ENCODE peak calls at places on chromosomes 7 and 10, in six cellular contexts. P, H, O, N, V and F are unnamed samples.

GRCh38 chr7:2632717-2633537 is 1.1 kb downstream of the TTYH3 start:
- DNase-seq in P (no peak), H (peak; percentile 59), O (peak; percentile 82), N (peak; percentile 73), V (peak; percentile 75), F (peak; percentile 44)

GRCh38 chr7:23234569-23235296 is 11.8 kb upstream of the GPNMB start:
- DNase-seq in P (no peak), H (peak; percentile 75), O (no peak), N (no peak), V (no peak), F (no peak)

GRCh38 chr7:129225206-129225930 is 538 bp downstream of the AHCYL2 start:
- DNase-seq in P (peak; percentile 39), H (peak; percentile 51), O (peak; percentile 68), N (peak; percentile 49), V (peak; percentile 42), F (no peak)

GRCh38 chr10:83542774-83543291 is 596.5 kb upstream of the GHITM start:
- DNase-seq in P (no peak), H (no peak), O (no peak), N (no peak), V (peak; percentile 6), F (no peak)

GRCh38 chr7:113622796-113623195 is 296.0 kb downstream of the PPP1R3A start:
- DNase-seq in P (no peak), H (no peak), O (no peak), N (no peak), V (no peak), F (no peak)

GRCh38 chr7:137080516-137081203 is 212.2 kb downstream of the CHRM2 start:
- DNase-seq in P (no peak), H (peak; percentile 10), O (no peak), N (no peak), V (no peak), F (no peak)

GRCh38 chr10:31961675-31962074 is 33.0 kb upstream of the ARHGAP12 start:
- DNase-seq in P (no peak), H (peak; percentile 15), O (no peak), N (no peak), V (peak; percentile 25), F (no peak)

GRCh38 chr7:148991536-148991935 is 36.8 kb downstream of the PDIA4 start:
- DNase-seq in P (no peak), H (no peak), O (no peak), N (no peak), V (no peak), F (no peak)

DNA sequence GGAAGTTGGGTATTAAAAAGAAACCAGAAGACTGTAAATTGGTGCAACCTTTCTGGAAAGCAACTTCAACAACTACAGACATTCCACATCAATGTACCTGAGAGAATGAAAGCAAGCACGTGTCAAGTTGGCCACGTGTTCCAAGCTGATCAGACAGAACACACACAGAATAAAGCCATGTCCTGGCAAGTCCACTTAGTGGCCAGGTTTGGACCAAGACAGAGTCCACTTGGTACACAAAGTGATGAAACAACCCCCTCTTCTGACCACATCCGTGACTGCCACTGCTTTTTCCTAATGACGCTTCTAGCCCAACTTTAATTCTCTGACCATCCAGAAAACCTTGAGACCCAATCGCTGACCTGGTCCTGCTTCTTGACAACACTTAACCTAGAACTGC is 109.4 kb downstream of the ABLIM1 start:
- DNase-seq in P (peak; percentile 16), H (no peak), O (peak; percentile 66), N (peak; percentile 51), V (peak; percentile 81), F (no peak)
- TF ChIP-seq CTCF in P (peak; percentile 61), H (peak; percentile 57), O (peak; percentile 78), N (peak; percentile 22), V (peak; percentile 69), F (no peak)

DNA sequence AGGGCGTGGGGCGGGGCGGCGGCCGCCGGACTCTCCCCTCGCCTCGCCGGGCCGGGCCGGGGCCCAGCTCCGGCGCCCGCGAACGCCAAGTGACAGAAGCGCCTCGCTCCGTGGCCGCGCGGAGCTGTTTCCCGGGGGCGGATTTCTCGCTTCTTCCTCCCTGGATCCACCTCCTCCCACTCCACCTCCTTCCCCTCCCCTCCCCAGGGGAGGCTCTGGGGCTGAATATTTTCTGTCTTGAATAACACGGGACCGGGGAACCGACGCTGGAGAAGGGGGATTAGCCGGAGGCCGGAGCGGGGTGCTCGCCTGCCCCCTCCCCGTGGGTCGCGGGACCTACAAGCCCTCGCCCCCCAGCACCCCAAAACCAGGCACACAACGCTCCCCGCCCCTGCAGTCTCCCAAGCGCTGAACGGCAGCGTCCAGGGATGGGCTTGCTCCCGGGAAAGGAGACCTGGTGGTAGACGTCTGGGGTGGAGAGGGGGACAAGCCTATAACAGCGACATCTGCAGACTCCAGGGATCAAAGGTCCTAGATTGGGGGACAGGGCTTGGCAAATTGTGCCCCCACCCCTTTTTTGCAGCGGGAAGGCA is at the start of gene ARHGAP21:
- DNase-seq in P (peak; percentile 45), H (peak; percentile 70), O (peak; percentile 81), N (peak; percentile 46), V (peak; percentile 85), F (peak; percentile 32)
- TF ChIP-seq CTCF in P (peak; percentile 28), H (no peak), O (peak; percentile 16), N (no peak), V (peak; percentile 9), F (no peak)

DNA sequence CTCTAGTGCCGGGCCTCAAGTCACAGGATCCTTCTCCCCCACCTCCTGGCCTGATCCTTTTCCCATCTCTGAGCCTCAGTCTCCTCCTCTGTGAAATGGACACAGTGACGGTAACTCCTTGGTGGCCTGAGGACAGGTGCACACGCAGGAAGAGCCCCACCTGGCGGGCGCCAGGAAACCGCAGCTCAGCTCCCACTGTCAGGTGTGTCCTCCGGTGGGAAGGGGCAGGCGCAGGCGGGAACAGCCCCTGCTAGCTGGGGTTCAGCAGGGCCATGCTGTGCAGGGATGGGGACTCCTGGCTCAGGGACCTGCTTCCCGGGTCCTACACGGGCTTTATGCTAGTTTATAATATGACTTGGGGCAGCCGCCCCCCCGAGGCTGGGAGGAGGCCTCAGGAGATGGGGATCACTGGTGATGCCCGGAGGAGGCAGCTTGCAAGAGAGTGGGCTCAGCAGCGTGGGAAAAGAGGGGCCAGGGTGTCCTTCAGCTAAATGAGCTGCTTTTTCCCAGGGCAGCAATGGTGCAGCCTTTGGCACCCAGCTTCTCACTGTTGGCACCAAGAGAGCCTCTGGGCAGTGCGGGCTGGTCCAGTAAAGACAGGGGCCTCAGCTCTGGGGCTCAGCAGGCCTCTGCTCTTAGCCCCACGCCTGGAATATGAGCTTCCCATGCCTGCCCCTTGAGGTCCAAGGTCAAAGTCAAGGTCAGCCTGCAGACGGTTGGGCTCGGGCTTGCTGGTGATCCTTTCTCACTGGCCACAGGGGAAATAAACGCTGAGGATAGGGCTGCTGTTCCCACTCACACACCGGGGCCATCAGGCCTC is 68.0 kb upstream of the FAM20C start:
- DNase-seq in P (no peak), H (no peak), O (no peak), N (no peak), V (no peak), F (no peak)
- TF ChIP-seq CTCF in P (no peak), H (no peak), O (no peak), N (no peak), V (no peak), F (no peak)

GRCh38 chr10:114908896-114909295 is 29.1 kb upstream of the TRUB1 start:
- DNase-seq in P (no peak), H (no peak), O (no peak), N (no peak), V (no peak), F (no peak)

GRCh38 chr10:114899982-114900381 is 38.0 kb upstream of the TRUB1 start:
- DNase-seq in P (no peak), H (no peak), O (no peak), N (no peak), V (no peak), F (no peak)

GRCh38 chr10:114900658-114901057 is 37.3 kb upstream of the TRUB1 start:
- DNase-seq in P (no peak), H (no peak), O (no peak), N (no peak), V (no peak), F (no peak)

GRCh38 chr10:114902151-114902550 is 35.8 kb upstream of the TRUB1 start:
- DNase-seq in P (no peak), H (no peak), O (no peak), N (no peak), V (peak; percentile 21), F (no peak)

GRCh38 chr10:114905450-114905849 is 32.5 kb upstream of the TRUB1 start:
- DNase-seq in P (no peak), H (no peak), O (no peak), N (no peak), V (no peak), F (no peak)
- TF ChIP-seq CTCF in P (no peak), H (no peak), O (no peak), N (no peak), V (no peak), F (no peak)

GRCh38 chr10:103659674-103660363 is 166.3 kb downstream of the NEURL1 start:
- DNase-seq in P (no peak), H (peak; percentile 88), O (peak; percentile 76), N (peak; percentile 65), V (peak; percentile 93), F (peak; percentile 50)

GRCh38 chr10:103661198-103661950 is 167.9 kb downstream of the NEURL1 start:
- DNase-seq in P (peak; percentile 24), H (peak; percentile 84), O (peak; percentile 92), N (peak; percentile 43), V (peak; percentile 95), F (no peak)

GRCh38 chr10:103658049-103658577 is 164.6 kb downstream of the NEURL1 start:
- DNase-seq in P (no peak), H (no peak), O (no peak), N (no peak), V (peak; percentile 83), F (no peak)

GRCh38 chr10:103661951-103662405 is 168.5 kb downstream of the NEURL1 start:
- DNase-seq in P (no peak), H (no peak), O (no peak), N (no peak), V (no peak), F (no peak)

DNA sequence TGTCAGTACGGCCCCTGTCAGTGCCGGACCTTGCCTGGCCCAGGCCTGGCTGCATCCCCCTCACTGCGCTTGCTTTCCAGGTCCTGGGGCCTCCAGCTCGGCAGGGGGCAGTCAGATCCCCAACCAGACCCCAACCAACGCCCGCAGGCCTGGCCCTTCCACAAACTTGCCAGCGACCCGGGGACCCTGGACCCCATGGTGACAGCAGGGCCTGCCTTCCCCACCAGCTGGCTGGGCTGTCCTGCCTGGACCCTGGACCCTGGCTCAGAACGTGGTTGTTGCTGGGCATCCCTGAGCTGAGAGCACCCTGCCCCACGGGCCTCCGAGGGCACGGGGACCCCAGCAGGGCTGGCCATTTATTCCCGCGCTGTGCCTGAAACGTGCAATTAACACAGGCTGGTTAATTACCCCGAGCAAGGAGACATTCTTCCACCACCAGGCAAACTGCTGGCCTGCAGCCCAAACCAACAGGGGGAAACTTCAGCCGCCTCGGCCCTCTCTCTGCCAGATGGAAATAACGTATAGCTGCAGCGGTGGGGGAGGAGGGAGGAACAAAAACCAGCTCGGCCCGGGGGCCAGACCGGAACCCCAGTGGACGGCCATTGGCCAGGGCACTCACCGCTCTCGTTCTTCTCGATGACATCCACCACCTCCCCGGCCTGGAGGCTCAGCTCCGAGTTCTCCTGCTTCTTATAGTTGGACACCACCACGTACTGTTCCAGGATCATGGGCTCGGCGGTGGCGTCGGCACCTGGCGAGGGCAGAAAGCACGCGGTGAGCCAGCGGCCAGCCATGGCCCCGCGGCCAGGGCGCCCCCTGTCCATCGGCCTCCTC is 167.1 kb downstream of the NEURL1 start:
- DNase-seq in P (no peak), H (peak; percentile 68), O (peak; percentile 73), N (peak; percentile 50), V (peak; percentile 76), F (no peak)
- TF ChIP-seq CTCF in P (no peak), H (peak; percentile 4), O (no peak), N (no peak), V (no peak), F (no peak)

GRCh38 chr10:35480150-35480549 is 125.0 kb upstream of the GJD4 start:
- DNase-seq in P (no peak), H (no peak), O (no peak), N (no peak), V (no peak), F (no peak)
- TF ChIP-seq CTCF in P (no peak), H (no peak), O (no peak), N (no peak), V (no peak), F (no peak)

GRCh38 chr7:91287685-91288084 is 23.5 kb downstream of the FZD1 start:
- DNase-seq in P (no peak), H (no peak), O (peak; percentile 30), N (no peak), V (peak; percentile 18), F (no peak)
- TF ChIP-seq CTCF in P (no peak), H (no peak), O (no peak), N (no peak), V (no peak), F (no peak)